ENCODE peak calls at places on chromosomes 11 and 22, in nine cellular contexts. H, J, B, D, X, Z, V, R and U are unnamed samples.
A peak's percentile ranks its signal among the peaks of the same experiment; 100 is the strongest.

GRCh38 chr11:26219506-26220117 is 112.3 kb upstream of the ANO3 start:
- DNase-seq in H (no peak), J (peak; percentile 28), B (no peak), D (no peak), X (peak; percentile 54), Z (peak; percentile 80), V (no peak), R (no peak), U (no peak)

GRCh38 chr11:78450866-78451265 is 33.2 kb upstream of the GAB2 start:
- DNase-seq in H (no peak), J (no peak), B (no peak), D (no peak), X (no peak), Z (no peak), V (no peak), R (no peak), U (no peak)

GRCh38 chr11:11973361-11973800 is 35.0 kb downstream of the DKK3 start:
- DNase-seq in H (peak; percentile 86), J (peak; percentile 76), B (no peak), D (peak; percentile 66), X (peak; percentile 72), Z (peak; percentile 75), V (peak; percentile 56), R (peak; percentile 81), U (peak; percentile 71)

GRCh38 chr11:72238040-72238450 is 5.9 kb downstream of the PHOX2A start:
- DNase-seq in H (peak; percentile 60), J (peak; percentile 64), B (peak; percentile 74), D (no peak), X (peak; percentile 67), Z (peak; percentile 72), V (no peak), R (peak; percentile 84), U (peak; percentile 49)

GRCh38 chr11:36210529-36210928 is 78.7 kb downstream of the COMMD9 start:
- DNase-seq in H (no peak), J (no peak), B (no peak), D (no peak), X (no peak), Z (no peak), V (no peak), R (no peak), U (no peak)

GRCh38 chr22:42688241-42688913 is 32.3 kb downstream of the A4GALT start:
- DNase-seq in H (peak; percentile 89), J (peak; percentile 100), B (peak; percentile 81), D (peak; percentile 91), X (peak; percentile 93), Z (peak; percentile 96), V (peak; percentile 79), R (peak; percentile 96), U (peak; percentile 92)

GRCh38 chr22:41762980-41763779 is 37.3 kb upstream of the CCDC134 start:
- DNase-seq in H (no peak), J (no peak), B (no peak), D (no peak), X (no peak), Z (no peak), V (no peak), R (no peak), U (peak; percentile 7)

GRCh38 chr11:77259681-77260080 is 41.8 kb downstream of the GDPD4 start:
- DNase-seq in H (no peak), J (peak; percentile 74), B (no peak), D (no peak), X (peak; percentile 68), Z (no peak), V (no peak), R (peak; percentile 62), U (no peak)

GRCh38 chr11:47400813-47401279 is 7.5 kb upstream of the SLC39A13 start:
- DNase-seq in H (no peak), J (no peak), B (no peak), D (no peak), X (no peak), Z (peak; percentile 32), V (no peak), R (peak; percentile 24), U (no peak)

GRCh38 chr22:49429066-49429465 is 398.6 kb downstream of the BRD1 start:
- DNase-seq in H (no peak), J (no peak), B (no peak), D (no peak), X (no peak), Z (no peak), V (no peak), R (no peak), U (no peak)
- H3K9me3 ChIP-seq in H (no peaks in the 10 kb centered on the region), J (no peaks in the 10 kb centered on the region), B (no peaks in the 10 kb centered on the region), D (peaks cover under 1% of the 10 kb centered on the region), X (peaks cover 37% of the 10 kb centered on the region), Z (no peaks in the 10 kb centered on the region), V (no peaks in the 10 kb centered on the region), R (peaks cover 3% of the 10 kb centered on the region), U (no peaks in the 10 kb centered on the region)

DNA sequence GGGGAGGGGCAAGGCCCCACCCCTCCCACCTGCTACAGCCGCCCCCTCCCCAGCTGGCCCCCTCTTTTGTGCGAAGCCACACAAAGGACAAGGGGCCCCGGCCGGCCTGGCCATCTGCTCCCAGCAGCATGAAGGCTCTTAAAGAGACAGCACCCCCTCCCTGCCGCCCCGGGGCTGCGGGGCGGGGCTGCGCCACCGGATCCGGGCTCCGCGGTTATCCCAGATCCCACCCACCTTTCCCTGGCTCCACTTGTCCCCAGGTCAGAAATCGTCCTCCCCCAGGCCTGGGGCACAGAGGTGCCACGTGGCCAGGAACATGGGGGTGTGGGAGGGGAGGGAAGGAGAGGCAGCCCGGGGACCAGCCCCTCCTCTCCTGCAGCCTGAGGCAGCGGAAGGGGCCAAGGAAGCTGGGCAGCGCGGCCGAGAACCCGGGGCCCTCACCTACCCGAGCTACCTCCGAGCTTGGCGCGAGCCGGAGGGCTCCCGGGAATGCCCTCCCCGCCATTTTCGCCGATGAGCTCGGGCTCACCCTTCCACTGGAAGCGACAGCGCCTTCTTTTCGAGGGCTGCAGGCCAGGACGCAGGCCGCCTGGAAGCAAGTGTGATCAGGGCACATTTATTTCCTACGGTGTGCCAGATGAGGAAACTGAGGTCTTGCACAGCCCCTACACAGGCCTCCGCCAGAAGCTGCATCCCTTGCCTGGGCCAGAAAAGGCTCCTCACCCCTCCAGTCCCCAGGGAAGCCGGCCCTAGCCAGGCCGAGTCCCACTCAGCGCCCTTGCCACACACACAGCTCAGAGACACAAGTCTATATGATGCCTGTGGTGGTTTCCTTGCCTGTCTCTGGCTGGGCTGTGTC is 2.5 kb upstream of the RCOR2 start:
- DNase-seq in H (no peak), J (no peak), B (no peak), D (no peak), X (no peak), Z (peak; percentile 49), V (no peak), R (peak; percentile 53), U (no peak)
- H3K4me3 ChIP-seq in H (peak overlapping the region; percentile 26), J (peak overlapping the region; percentile 11), B (peak overlapping the region; percentile 36), D (peak overlapping the region; percentile 35), X (no peak overlapping the region), Z (no peak overlapping the region), V (peak overlapping the region; percentile 73), R (peak overlapping the region; percentile 42), U (no peak overlapping the region)

DNA sequence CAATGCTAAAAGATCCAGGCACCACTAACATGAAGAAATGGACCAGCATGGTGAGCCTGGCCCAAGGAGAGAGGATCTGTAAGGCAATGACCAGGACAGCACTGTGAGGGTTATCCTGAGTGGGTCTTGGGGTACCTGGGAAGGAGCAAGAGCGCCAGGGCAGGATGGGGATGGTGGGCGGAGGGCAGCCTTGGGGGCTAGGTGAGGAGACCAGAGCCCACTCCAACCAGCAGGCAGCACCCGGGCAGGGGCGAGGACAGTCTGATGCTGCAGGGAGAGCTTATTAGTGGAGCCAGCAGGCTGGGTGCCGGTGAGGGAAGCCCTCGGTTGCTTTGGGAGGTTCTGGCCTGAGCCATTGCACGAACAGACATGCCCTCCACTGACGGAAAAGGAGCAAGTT is 10.7 kb upstream of the NAP1L4 start:
- DNase-seq in H (no peak), J (no peak), B (no peak), D (no peak), X (no peak), Z (no peak), V (no peak), R (no peak), U (no peak)
- H3K36me3 ChIP-seq in H (no peaks in the 10 kb centered on the region), J (peaks cover 86% of the 10 kb centered on the region), B (peaks cover 76% of the 10 kb centered on the region), D (peaks cover 84% of the 10 kb centered on the region), X (peaks cover 79% of the 10 kb centered on the region), Z (peaks cover 71% of the 10 kb centered on the region), V (peaks cover 34% of the 10 kb centered on the region), R (peaks cover 44% of the 10 kb centered on the region), U (peaks cover 27% of the 10 kb centered on the region)

GRCh38 chr11:70537576-70538571 is 139.5 kb downstream of the CTTN start:
- DNase-seq in H (no peak), J (no peak), B (peak; percentile 32), D (no peak), X (no peak), Z (no peak), V (no peak), R (no peak), U (no peak)
- H3K9me3 ChIP-seq in H (no peaks in the 10 kb centered on the region), J (no peaks in the 10 kb centered on the region), B (no peaks in the 10 kb centered on the region), D (peaks cover 28% of the 10 kb centered on the region), X (peaks cover 9% of the 10 kb centered on the region), Z (no peaks in the 10 kb centered on the region), V (no peaks in the 10 kb centered on the region), R (no peaks in the 10 kb centered on the region), U (no peaks in the 10 kb centered on the region)

DNA sequence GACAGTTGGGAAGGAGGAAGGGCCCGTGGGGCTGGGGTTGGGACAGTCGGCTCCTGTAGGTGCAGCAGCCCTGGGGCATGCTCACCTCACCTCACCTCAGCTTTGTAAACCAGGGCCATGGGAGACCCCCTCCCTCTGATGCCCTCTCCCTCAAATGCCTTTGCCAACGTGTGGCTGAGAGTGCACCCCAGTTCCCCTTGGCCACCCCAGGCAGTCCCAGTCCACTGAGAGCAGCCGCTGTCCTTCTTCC is 4.2 kb upstream of the NEAT1 start:
- DNase-seq in H (no peak), J (no peak), B (no peak), D (no peak), X (no peak), Z (peak; percentile 86), V (no peak), R (no peak), U (no peak)
- H3K4me3 ChIP-seq in H (peak overlapping the region; percentile 32), J (peak overlapping the region; percentile 79), B (peak overlapping the region; percentile 91), D (peak overlapping the region; percentile 38), X (no peak overlapping the region), Z (no peak overlapping the region), V (peak overlapping the region; percentile 94), R (peak overlapping the region; percentile 65), U (peak overlapping the region; percentile 41)

GRCh38 chr11:94869186-94869585 is 101.0 kb downstream of the AMOTL1 start:
- DNase-seq in H (no peak), J (no peak), B (no peak), D (no peak), X (no peak), Z (no peak), V (no peak), R (no peak), U (no peak)
- H3K36me3 ChIP-seq in H (no peaks in the 10 kb centered on the region), J (peaks cover 95% of the 10 kb centered on the region), B (peaks cover 92% of the 10 kb centered on the region), D (peaks cover 92% of the 10 kb centered on the region), X (peaks cover 80% of the 10 kb centered on the region), Z (peaks cover 82% of the 10 kb centered on the region), V (peaks cover 52% of the 10 kb centered on the region), R (peaks cover 61% of the 10 kb centered on the region), U (peaks cover 32% of the 10 kb centered on the region)

DNA sequence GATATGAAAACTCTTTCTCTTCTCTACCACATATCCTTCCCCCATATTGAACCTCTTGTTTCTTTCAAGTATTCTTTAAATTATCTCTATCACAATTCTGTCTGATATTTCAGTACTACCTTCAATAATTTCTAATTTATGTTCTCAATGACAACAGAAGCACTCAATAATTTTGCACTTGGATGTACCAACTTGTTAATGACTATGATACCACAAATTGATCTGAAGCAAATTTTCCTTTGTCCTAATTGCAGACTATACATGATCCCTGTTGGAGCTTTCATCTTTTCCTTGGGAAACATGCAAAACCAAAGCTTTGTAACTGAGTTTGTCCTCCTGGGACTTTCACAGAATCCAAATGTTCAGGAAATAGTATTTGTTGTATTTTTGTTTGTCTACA is at the start of gene OR4C15:
- DNase-seq in H (no peak), J (no peak), B (no peak), D (no peak), X (no peak), Z (no peak), V (no peak), R (no peak), U (no peak)
- H3K9me3 ChIP-seq in H (no peaks in the 10 kb centered on the region), J (peaks cover 2% of the 10 kb centered on the region), B (no peaks in the 10 kb centered on the region), D (no peaks in the 10 kb centered on the region), X (peaks cover 17% of the 10 kb centered on the region), Z (peaks cover 22% of the 10 kb centered on the region), V (no peaks in the 10 kb centered on the region), R (no peaks in the 10 kb centered on the region), U (no peaks in the 10 kb centered on the region)